ENCODE peak calls at places on chromosomes 4 and X, in ten cellular contexts. T is OCI-LY7, J is Peyer's patch, P is adrenal gland, L is ascending aorta, N is AG10803, U is tibial nerve, Q is ovary, I is fibroblast of mammary gland, Z is BE2C. E is an unnamed sample.
A peak's percentile ranks its signal among the peaks of the same experiment; 100 is the strongest.

GRCh38 chrX:51406688-51407519 is 74.3 kb downstream of the NUDT10 start:
- DNase-seq in U (no peak), I (no peak), Z (no peak), J (no peak), L (no peak), T (no peak), Q (no peak), P (no peak), N (no peak), E (no peak)

GRCh38 chr4:15396157-15396800 is 31.6 kb upstream of the C1QTNF7 start:
- DNase-seq in Q (no peak), T (peak; percentile 61), P (peak; percentile 41), U (no peak), J (no peak), Z (peak; percentile 60), I (peak; percentile 65), L (no peak), N (peak; percentile 42), E (no peak)

GRCh38 chr4:121253961-121254360 is 89.8 kb upstream of the TNIP3 start:
- DNase-seq in U (no peak), I (no peak), T (no peak), Q (no peak), P (no peak), L (no peak), J (no peak), N (no peak), Z (no peak), E (no peak)

GRCh38 chrX:112961981-112962380 is 121.3 kb upstream of the AMOT start:
- DNase-seq in T (no peak), P (no peak), I (no peak), J (no peak), N (peak; percentile 5), U (no peak), Z (no peak), L (no peak), Q (no peak), E (no peak)

GRCh38 chrX:128156204-128156603 is 104.0 kb upstream of the ACTRT1 start:
- DNase-seq in Q (no peak), I (no peak), T (no peak), L (no peak), U (no peak), J (no peak), N (no peak), P (no peak), Z (no peak), E (no peak)

GRCh38 chr4:123430031-123430430 is 33.4 kb downstream of the SPRY1 start:
- DNase-seq in J (no peak), U (no peak), I (no peak), L (no peak), Q (no peak), P (no peak), N (no peak), Z (no peak), T (no peak), E (no peak)

GRCh38 chr4:147965873-147966272 is 234.0 kb downstream of the ARHGAP10 start:
- DNase-seq in T (no peak), P (no peak), N (no peak), Q (no peak), I (no peak), L (no peak), Z (no peak), U (no peak), J (no peak), E (no peak)

GRCh38 chr4:137693641-137694040 is 161.3 kb upstream of the PCDH18 start:
- DNase-seq in L (no peak), T (no peak), I (no peak), J (no peak), U (no peak), N (no peak), Z (no peak), Q (no peak), P (no peak), E (no peak)

GRCh38 chr4:144910753-144911152 is 187.2 kb downstream of the ANAPC10 start:
- DNase-seq in P (no peak), N (no peak), I (no peak), Q (no peak), T (no peak), Z (no peak), L (no peak), J (no peak), U (no peak), E (no peak)

GRCh38 chrX:41906515-41907165 is 16.7 kb downstream of the CASK start:
- DNase-seq in J (no peak), Q (no peak), T (no peak), Z (no peak), U (no peak), L (no peak), P (no peak), N (peak; percentile 3), I (peak; percentile 23), E (no peak)

GRCh38 chr4:4343038-4343437 is 43.9 kb upstream of the NSG1 start:
- DNase-seq in U (no peak), I (no peak), Q (no peak), P (no peak), L (no peak), T (peak; percentile 72), J (no peak), N (no peak), Z (no peak), E (no peak)

DNA sequence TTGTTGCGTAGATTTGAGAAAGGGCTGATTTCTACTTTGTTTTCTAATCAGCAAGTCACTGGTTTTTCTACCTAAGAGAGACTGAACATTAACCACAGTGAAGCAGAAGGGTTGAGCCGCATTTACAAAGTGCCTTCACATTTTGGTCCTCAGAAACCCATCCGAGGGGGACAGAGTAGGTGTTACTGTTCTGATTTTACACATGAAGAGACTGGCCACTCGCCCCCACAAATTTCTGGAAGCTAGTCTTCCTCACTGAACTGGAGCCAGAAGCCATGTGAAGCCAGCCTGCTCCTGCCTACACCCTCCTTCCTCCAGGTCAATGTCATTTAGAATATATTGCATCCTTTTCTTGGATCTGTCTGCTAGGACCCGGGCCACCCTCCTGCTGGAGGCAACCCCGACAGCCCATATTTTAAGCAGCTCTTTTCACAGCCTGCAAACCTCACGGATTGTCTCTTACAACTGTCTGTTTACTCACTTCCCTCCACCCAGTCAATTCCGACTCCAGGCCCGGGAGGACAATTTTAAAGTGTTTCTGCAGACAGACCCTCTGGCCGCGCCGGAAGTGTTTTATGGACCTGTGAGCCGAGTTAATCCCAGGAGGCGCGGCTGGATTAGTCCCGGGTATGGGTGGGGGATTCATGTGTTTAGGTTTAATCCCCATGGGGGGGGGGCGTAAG is 73.2 kb upstream of the BCOR start:
- DNase-seq in P (no peak), T (peak; percentile 62), Z (no peak), J (no peak), U (no peak), I (no peak), N (no peak), Q (peak; percentile 40), L (no peak), E (no peak)
- H3K4me3 ChIP-seq in P (no peak overlapping the region), T (peak overlapping the region; percentile 74), Z (no peak overlapping the region), J (peak overlapping the region; percentile 43), U (peak overlapping the region; percentile 56), I (no peak overlapping the region), N (peak overlapping the region; percentile 48), Q (peak overlapping the region; percentile 39), L (peak overlapping the region; percentile 50), E (peak overlapping the region; percentile 31)

GRCh38 chrX:106170318-106170717 is 2.2 kb downstream of the PWWP3B start:
- DNase-seq in U (no peak), N (peak; percentile 0), Z (no peak), L (no peak), Q (peak; percentile 53), I (peak; percentile 22), T (no peak), P (no peak), J (no peak), E (peak; percentile 4)
- TF ChIP-seq CTCF in U (no peak), N (peak; percentile 34), Z (peak; percentile 26), L (peak; percentile 46), Q (peak; percentile 39), I (peak; percentile 59), T (peak; percentile 60), P (peak; percentile 47), J (peak; percentile 23), E (peak; percentile 72)

GRCh38 chr4:152352215-152352614 is 183.7 kb downstream of the FBXW7 start:
- DNase-seq in J (no peak), Z (no peak), N (no peak), Q (no peak), U (no peak), P (no peak), T (no peak), I (no peak), L (no peak), E (no peak)
- H3K4me3 ChIP-seq in J (no peak overlapping the region), Z (peak overlapping the region; percentile 89), N (peak overlapping the region; percentile 69), Q (peak overlapping the region; percentile 42), U (peak overlapping the region; percentile 58), P (peak overlapping the region; percentile 24), T (no peak overlapping the region), I (peak overlapping the region; percentile 81), L (peak overlapping the region; percentile 59), E (peak overlapping the region; percentile 54)

DNA sequence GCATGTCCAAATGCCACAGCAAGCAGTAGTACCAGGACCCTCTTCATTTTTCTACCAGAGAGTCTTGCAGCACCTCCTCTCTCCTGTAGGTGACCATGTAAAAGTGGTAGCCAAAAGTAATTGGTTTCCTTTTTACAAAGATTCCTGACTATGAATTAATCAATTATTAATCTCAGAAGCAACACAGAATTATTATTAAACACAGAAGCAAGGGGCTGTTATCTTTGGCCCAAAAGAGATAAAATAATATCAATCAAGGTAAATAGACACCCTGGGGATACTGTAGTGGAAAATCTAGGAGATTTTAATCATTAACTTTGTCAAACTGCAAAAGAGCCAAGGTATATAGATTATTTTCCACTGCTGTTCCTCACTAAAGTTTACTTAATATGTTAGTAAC is at the start of gene GC:
- DNase-seq in J (no peak), T (no peak), U (no peak), P (no peak), I (no peak), L (no peak), Z (no peak), N (no peak), Q (no peak), E (no peak)
- TF ChIP-seq CTCF in J (no peak), T (no peak), U (no peak), P (no peak), I (no peak), L (no peak), Z (peak; percentile 7), N (no peak), Q (no peak), E (no peak)

DNA sequence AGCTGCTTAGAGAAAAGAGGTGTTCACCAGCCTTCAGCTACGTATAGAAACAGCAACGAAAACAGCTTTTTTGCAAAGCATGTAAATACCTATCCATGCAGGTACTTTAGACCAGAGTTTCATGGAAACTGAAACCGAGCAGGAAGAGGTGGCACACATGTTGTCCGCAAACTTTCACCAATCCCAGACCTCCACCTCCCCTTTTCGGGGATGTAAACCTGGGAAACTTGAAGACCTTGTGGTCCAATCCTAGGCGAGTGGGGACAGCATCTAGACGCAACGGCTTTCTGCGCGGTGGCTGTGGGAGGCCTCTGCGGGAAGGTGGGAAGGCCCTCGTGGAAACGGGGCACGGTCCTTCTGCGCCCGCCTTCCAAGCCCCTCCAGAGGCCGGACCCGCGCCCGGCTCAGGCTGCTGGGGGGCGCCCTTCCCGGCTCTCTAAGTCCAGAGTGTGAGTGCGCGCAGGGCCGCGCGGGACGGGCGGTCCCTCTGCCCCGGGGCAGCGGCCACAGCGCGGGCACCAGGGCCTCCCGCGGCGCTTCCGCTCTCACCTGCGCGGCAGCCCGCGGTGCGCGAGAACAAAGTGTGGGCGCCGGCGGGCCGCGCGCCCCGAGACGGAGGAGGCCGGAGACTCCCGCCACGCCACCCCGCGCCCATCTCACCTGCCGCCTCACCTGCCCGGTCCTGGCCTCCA is 831 bp upstream of the SHROOM2 start:
- DNase-seq in L (no peak), Z (no peak), I (no peak), N (no peak), Q (no peak), J (no peak), P (no peak), T (no peak), U (no peak), E (no peak)
- H3K4me3 ChIP-seq in L (peak overlapping the region; percentile 57), Z (no peak overlapping the region), I (no peak overlapping the region), N (no peak overlapping the region), Q (peak overlapping the region; percentile 38), J (no peak overlapping the region), P (no peak overlapping the region), T (no peak overlapping the region), U (peak overlapping the region; percentile 54), E (peak overlapping the region; percentile 26)

E was measured in retinal pigment epithelial cell.